ENCODE peak calls at places on chromosomes 7 and 10, in five cellular contexts. M is astrocyte of the spinal cord, A is NCI-H1436, K is amniotic epithelial cell, T is NCI-H2029 treated with DMSO at 0.1 percent for 48 hours. N is an unnamed sample.

GRCh38 chr10:132283604-132284382 is 24.0 kb downstream of the STK32C start:
- DNase-seq in K (no peak), T (no peak), M (no peak), A (no peak), N (no peak)

GRCh38 chr7:286278-286677 is 3.7 kb upstream of the FOXL3 start:
- DNase-seq in K (no peak), A (no peak), M (no peak), T (no peak), N (no peak)

GRCh38 chr7:129825005-129825553 is 127.7 kb downstream of the UBE2H start:
- DNase-seq in T (peak; percentile 71), M (peak; percentile 63), A (peak; percentile 90), K (peak; percentile 20), N (peak; percentile 60)

GRCh38 chr10:30591249-30591670 is 38.3 kb downstream of the LYZL2 start:
- DNase-seq in A (peak; percentile 6), M (peak; percentile 54), T (no peak), K (peak; percentile 35), N (peak; percentile 19)

GRCh38 chr10:48470115-48470892 is 134.6 kb downstream of the ARHGAP22 start:
- DNase-seq in A (no peak), M (peak; percentile 38), K (peak; percentile 87), T (no peak), N (no peak)

GRCh38 chr10:52951819-52952218 is 179.2 kb upstream of the MBL2 start:
- DNase-seq in A (no peak), M (peak; percentile 43), K (peak; percentile 65), T (no peak), N (no peak)

GRCh38 chr10:128489324-128490247 is 363.4 kb upstream of the MKI67 start:
- DNase-seq in A (no peak), K (no peak), M (no peak), T (no peak), N (no peak)

GRCh38 chr10:58755688-58756087 is 243.0 kb downstream of the BICC1 start:
- DNase-seq in K (peak; percentile 61), M (peak; percentile 67), A (no peak), T (no peak), N (no peak)

GRCh38 chr10:106320078-106320477 is 844.4 kb downstream of the SORCS1 start:
- DNase-seq in A (no peak), M (no peak), T (no peak), K (no peak), N (no peak)

GRCh38 chr7:46015107-46015868 is 94.2 kb upstream of the IGFBP3 start:
- DNase-seq in K (peak; percentile 83), A (no peak), M (peak; percentile 23), T (no peak), N (peak; percentile 77)

GRCh38 chr10:29471483-29471859 is 163.3 kb downstream of the SVIL start:
- DNase-seq in T (no peak), A (no peak), M (peak; percentile 82), K (peak; percentile 94), N (no peak)

GRCh38 chr7:48389977-48390376 is 218.7 kb downstream of the ABCA13 start:
- DNase-seq in A (no peak), M (peak; percentile 77), K (peak; percentile 17), T (no peak), N (no peak)

GRCh38 chr7:99365318-99366141 is 9.0 kb upstream of the ARPC1B start:
- DNase-seq in M (no peak), A (no peak), K (no peak), T (no peak), N (peak; percentile 54)